ENCODE peak calls at places on chromosomes 7 and 10, in eight cellular contexts. K is fibroblast of gingiva; U is non-pigmented ciliary epithelial cell; L is stimulated activated CD8-positive, alpha-beta memory T cell treated with anti-CD3 and anti-CD28 coated beads, Interleukin-2, amount 100 ng/mL, for 1 hour; H is bronchial epithelial cell; S is GOT3; E is tibial artery; B is GM04503. G is an unnamed sample.

GRCh38 chr10:85786401-85786899 is 580.1 kb downstream of the GRID1 start:
- DNase-seq in K (no peak), U (no peak), L (no peak), H (peak; percentile 5), S (no peak), E (no peak), B (no peak), G (no peak)

GRCh38 chr7:107966701-107967100 is 36.3 kb downstream of the LAMB1 start:
- DNase-seq in K (peak; percentile 55), U (peak; percentile 82), L (no peak), H (peak; percentile 77), S (no peak), E (no peak), B (peak; percentile 95), G (no peak)

GRCh38 chr7:46494026-46494425 is 573.0 kb upstream of the IGFBP3 start:
- DNase-seq in K (peak; percentile 40), U (no peak), L (no peak), H (no peak), S (no peak), E (no peak), B (peak; percentile 50), G (no peak)

GRCh38 chr10:61939575-61940301 is 38.2 kb downstream of the ARID5B start:
- DNase-seq in K (peak; percentile 79), U (no peak), L (no peak), H (peak; percentile 87), S (no peak), E (no peak), B (peak; percentile 48), G (no peak)

GRCh38 chr10:13414855-13415254 is 66.8 kb upstream of the SEPHS1 start:
- DNase-seq in K (no peak), U (no peak), L (no peak), H (peak; percentile 44), S (no peak), E (no peak), B (no peak), G (no peak)

GRCh38 chr10:16792675-16793074 is 24.5 kb downstream of the RSU1 start:
- DNase-seq in K (peak; percentile 35), U (peak; percentile 30), L (no peak), H (no peak), S (no peak), E (peak; percentile 81), B (peak; percentile 22), G (no peak)

GRCh38 chr10:26269754-26270153 is 53.2 kb downstream of the GAD2 start:
- DNase-seq in K (no peak), U (no peak), L (no peak), H (peak; percentile 16), S (no peak), E (no peak), B (no peak), G (no peak)

GRCh38 chr10:14302035-14302434 is 28.7 kb downstream of the FRMD4A start:
- DNase-seq in K (peak; percentile 19), U (no peak), L (no peak), H (peak; percentile 18), S (no peak), E (no peak), B (peak; percentile 2), G (no peak)